ENCODE peak calls at places on chromosomes 4 and X, in four cellular contexts. M is fibroblast of pulmonary artery; H is islet precursor cell; R is stimulated activated CD4-positive, alpha-beta T cell treated with anti-CD3 and anti-CD28 coated beads, TNF-alpha, amount 100 ng/mL, for 48 hours. O is an unnamed sample.
A peak's percentile ranks its signal among the peaks of the same experiment; 100 is the strongest.

GRCh38 chrX:7444967-7445366 is 297.0 kb upstream of the PUDP start:
- DNase-seq in M (no peak), H (no peak), R (no peak), O (no peak)

GRCh38 chr4:122898370-122899150 is 23.8 kb downstream of the NUDT6 start:
- DNase-seq in M (peak; percentile 91), H (no peak), R (no peak), O (no peak)

GRCh38 chr4:52107745-52108144 is 56.6 kb downstream of the SPATA18 start:
- DNase-seq in M (no peak), H (no peak), R (no peak), O (no peak)

GRCh38 chrX:97132654-97133415 is 249.1 kb downstream of the RPA4 start:
- DNase-seq in M (peak; percentile 17), H (no peak), R (no peak), O (no peak)

GRCh38 chr4:3845094-3845743 is 79.0 kb downstream of the ADRA2C start:
- DNase-seq in M (no peak), H (no peak), R (no peak), O (no peak)

GRCh38 chr4:86560447-86560846 is 33.7 kb upstream of the PTPN13 start:
- DNase-seq in M (no peak), H (no peak), R (no peak), O (no peak)

GRCh38 chrX:101676571-101676970 is 16.9 kb upstream of the ARMCX2 start:
- DNase-seq in M (no peak), H (peak; percentile 50), R (no peak), O (no peak)

GRCh38 chrX:13748486-13748885 is 13.9 kb downstream of the OFD1 start:
- DNase-seq in M (no peak), H (no peak), R (no peak), O (no peak)

GRCh38 chr4:38266616-38267015 is 306.4 kb downstream of the PTTG2 start:
- DNase-seq in M (no peak), H (peak; percentile 83), R (no peak), O (no peak)

GRCh38 chr4:14582658-14583057 is 419.6 kb upstream of the CPEB2 start:
- DNase-seq in M (no peak), H (no peak), R (no peak), O (no peak)

GRCh38 chrX:39705299-39705698 is 392.5 kb downstream of the BCOR start:
- DNase-seq in M (peak; percentile 92), H (peak; percentile 71), R (no peak), O (no peak)

GRCh38 chr4:172838943-172839342 is 329.7 kb upstream of the GALNT7 start:
- DNase-seq in M (no peak), H (no peak), R (no peak), O (no peak)

GRCh38 chr4:122224348-122224747 is 72.2 kb downstream of the BLTP1 start:
- DNase-seq in M (peak; percentile 27), H (no peak), R (peak; percentile 8), O (peak; percentile 15)

GRCh38 chr4:85152490-85152889 is 186.0 kb upstream of the WDFY3 start:
- DNase-seq in M (no peak), H (no peak), R (no peak), O (no peak)

GRCh38 chr4:31045724-31046318 is 325.7 kb downstream of the PCDH7 start:
- DNase-seq in M (peak; percentile 52), H (no peak), R (no peak), O (no peak)

GRCh38 chr4:81664079-81664478 is 192.4 kb upstream of the RASGEF1B start:
- DNase-seq in M (no peak), H (no peak), R (no peak), O (no peak)

GRCh38 chr4:52718123-52718522 is 33.1 kb downstream of the ERVMER34-1 start:
- DNase-seq in M (peak; percentile 12), H (peak; percentile 75), R (no peak), O (no peak)

GRCh38 chrX:17700976-17701375 is 36.3 kb upstream of the SCML1 start:
- DNase-seq in M (no peak), H (no peak), R (no peak), O (no peak)

GRCh38 chrX:152908486-152908885 is 10.6 kb downstream of the ZNF185 start:
- DNase-seq in M (no peak), H (no peak), R (no peak), O (no peak)

GRCh38 chr4:20195071-20195885 is 56.4 kb upstream of the SLIT2 start:
- DNase-seq in M (peak; percentile 51), H (no peak), R (no peak), O (no peak)

GRCh38 chr4:82017680-82018079 is 356.1 kb downstream of the HNRNPD start:
- DNase-seq in M (peak; percentile 49), H (no peak), R (peak; percentile 4), O (no peak)

GRCh38 chr4:70945452-70946055 is 43.4 kb downstream of the MOB1B start:
- DNase-seq in M (peak; percentile 16), H (no peak), R (no peak), O (no peak)

GRCh38 chrX:67614414-67614813 is 70.6 kb downstream of the AR start:
- DNase-seq in M (peak; percentile 70), H (no peak), R (no peak), O (no peak)

GRCh38 chrX:34716322-34716721 is 59.2 kb upstream of the TMEM47 start:
- DNase-seq in M (peak; percentile 2), H (no peak), R (no peak), O (no peak)

GRCh38 chrX:113124693-113125092 is 284.1 kb upstream of the AMOT start:
- DNase-seq in M (no peak), H (no peak), R (no peak), O (no peak)

GRCh38 chr4:177505171-177505615 is 63.0 kb upstream of the AGA start:
- DNase-seq in M (no peak), H (no peak), R (no peak), O (peak; percentile 28)

GRCh38 chrX:41734530-41734929 is 10.5 kb downstream of the GPR82 start:
- DNase-seq in M (peak; percentile 33), H (no peak), R (no peak), O (no peak)

GRCh38 chr4:102791318-102791835 is 30.6 kb upstream of the MANBA start:
- DNase-seq in M (no peak), H (peak; percentile 46), R (no peak), O (no peak)

GRCh38 chr4:88738146-88738545 is 40.5 kb upstream of the NAP1L5 start:
- DNase-seq in M (no peak), H (no peak), R (no peak), O (no peak)

GRCh38 chr4:119189638-119190037 is 22.9 kb upstream of the USP53 start:
- DNase-seq in M (peak; percentile 49), H (no peak), R (no peak), O (no peak)

GRCh38 chrX:149511081-149511480 is 6.0 kb upstream of the IDS start:
- DNase-seq in M (no peak), H (peak; percentile 89), R (no peak), O (no peak)

GRCh38 chr4:102713096-102713495 is 47.7 kb downstream of the MANBA start:
- DNase-seq in M (peak; percentile 35), H (no peak), R (no peak), O (no peak)

GRCh38 chr4:37073226-37073840 is 171.2 kb upstream of the NWD2 start:
- DNase-seq in M (no peak), H (no peak), R (no peak), O (no peak)

O was measured in iPS DF 19.7.